ENCODE peak calls at places on chromosome 5, in five cellular contexts. T is right atrium auricular region; I is fibroblast of lung; Q is CD4-positive, CD25-positive, alpha-beta regulatory T cell; G is CD8-positive, alpha-beta T cell. W is an unnamed sample. For H3K4me1, the result is how much of the 10 kb centered on the place peaks cover.

GRCh38 chr5:105952875-105953274 is 1717.9 kb downstream of the EFNA5 start:
- DNase-seq in I (no peak), Q (no peak), G (no peak), T (no peak), W (peak)

GRCh38 chr5:171743786-171744076 is 41.9 kb upstream of the SMIM23 start:
- DNase-seq in G (no peak), Q (no peak), I (no peak), T (no peak), W (no peak)

GRCh38 chr5:141001466-141001853 is 35.2 kb downstream of the PCDHAC2 start:
- DNase-seq in T (no peak), I (no peak), Q (no peak), G (no peak), W (peak)

GRCh38 chr5:121918238-121918637 is 43.5 kb upstream of the SRFBP1 start:
- DNase-seq in G (no peak), T (no peak), Q (no peak), I (peak), W (no peak)

GRCh38 chr5:445591-445990 is 2.6 kb downstream of the EXOC3 start:
- DNase-seq in G (no peak), I (no peak), Q (no peak), T (no peak), W (no peak)

GRCh38 chr5:8061140-8061469 is 192.2 kb downstream of the MTRR start:
- DNase-seq in G (no peak), T (no peak), Q (no peak), I (no peak), W (no peak)

GRCh38 chr5:52743970-52744369 is 43.7 kb upstream of the ITGA1 start:
- DNase-seq in Q (no peak), T (no peak), G (peak), I (peak), W (no peak)

GRCh38 chr5:57493034-57493433 is 10.4 kb upstream of the ACTBL2 start:
- DNase-seq in Q (no peak), G (no peak), T (no peak), I (peak), W (no peak)

GRCh38 chr5:51960617-51961115 is 577.4 kb downstream of the ISL1 start:
- DNase-seq in Q (no peak), I (no peak), T (no peak), G (no peak), W (no peak)

GRCh38 chr5:912356-913091 is 19.8 kb downstream of the TRIP13 start:
- DNase-seq in G (no peak), T (no peak), Q (peak), I (peak), W (peak)

GRCh38 chr5:39216621-39217020 is 2.7 kb downstream of the FYB1 start:
- DNase-seq in I (no peak), T (no peak), Q (no peak), G (no peak), W (no peak)

GRCh38 chr5:147831465-147831864 is at the start of gene SPINK1:
- DNase-seq in I (no peak), Q (no peak), G (no peak), T (no peak), W (no peak)

GRCh38 chr5:147835386-147835798 is 3.9 kb upstream of the SPINK1 start:
- DNase-seq in T (no peak), G (no peak), I (peak), Q (no peak), W (no peak)

DNA sequence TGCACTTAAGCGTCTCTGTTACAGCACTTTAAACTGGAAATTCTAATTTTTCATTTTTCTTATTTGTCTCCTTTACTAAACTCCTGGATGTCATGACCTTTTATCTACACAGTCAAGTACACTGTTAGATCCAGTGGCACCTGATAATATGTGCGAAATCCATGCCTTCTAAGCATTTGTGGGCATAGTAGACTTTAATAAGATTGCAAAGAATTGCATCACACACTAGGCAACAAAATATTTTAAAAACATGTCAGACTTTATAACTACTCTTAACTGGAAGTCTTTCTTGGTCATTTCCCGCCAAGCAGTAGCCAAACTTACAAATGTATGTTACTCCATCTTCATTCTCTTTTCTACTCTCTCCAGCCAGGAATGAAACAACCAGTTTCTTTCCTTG is 5.0 kb upstream of the SPINK1 start:
- DNase-seq in G (no peak), I (no peak), T (no peak), Q (no peak), W (no peak)
- H3K4me1 ChIP-seq in G (under half), I (under half), T (under half), Q (under half), W (under half)

DNA sequence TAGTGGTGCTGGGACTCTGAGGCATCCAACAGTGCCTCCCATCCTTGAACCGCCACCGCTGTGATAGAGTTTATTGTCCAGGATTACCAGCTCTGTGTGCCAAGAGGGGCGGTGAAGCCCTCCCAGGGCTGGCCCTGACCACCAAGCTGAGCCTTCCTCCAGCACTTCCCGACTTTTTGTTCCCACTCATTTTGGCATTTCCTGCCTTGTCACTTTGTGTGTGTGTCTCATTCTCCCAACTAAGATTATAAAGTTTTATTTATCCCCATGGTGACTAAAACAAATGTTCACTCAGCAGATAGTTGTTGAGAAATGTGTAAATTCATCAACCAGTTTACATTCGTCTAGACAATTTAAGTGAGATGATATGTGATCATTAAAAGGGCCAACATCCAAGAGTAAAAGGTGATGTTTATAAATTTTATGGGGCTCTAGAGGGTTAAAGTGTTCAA is 2.5 kb downstream of the F2R start:
- DNase-seq in T (no peak), I (peak), Q (no peak), G (no peak), W (no peak)
- H3K4me3 ChIP-seq in T (peak), I (peak), Q (no peak), G (no peak), W (no peak)

GRCh38 chr5:6493681-6494454 is 45.2 kb downstream of the UBE2QL1 start:
- DNase-seq in T (no peak), G (no peak), Q (no peak), I (no peak), W (no peak)
- H3K4me1 ChIP-seq in T (under half), G (under half), Q (under half), I (under half), W (under half)

DNA sequence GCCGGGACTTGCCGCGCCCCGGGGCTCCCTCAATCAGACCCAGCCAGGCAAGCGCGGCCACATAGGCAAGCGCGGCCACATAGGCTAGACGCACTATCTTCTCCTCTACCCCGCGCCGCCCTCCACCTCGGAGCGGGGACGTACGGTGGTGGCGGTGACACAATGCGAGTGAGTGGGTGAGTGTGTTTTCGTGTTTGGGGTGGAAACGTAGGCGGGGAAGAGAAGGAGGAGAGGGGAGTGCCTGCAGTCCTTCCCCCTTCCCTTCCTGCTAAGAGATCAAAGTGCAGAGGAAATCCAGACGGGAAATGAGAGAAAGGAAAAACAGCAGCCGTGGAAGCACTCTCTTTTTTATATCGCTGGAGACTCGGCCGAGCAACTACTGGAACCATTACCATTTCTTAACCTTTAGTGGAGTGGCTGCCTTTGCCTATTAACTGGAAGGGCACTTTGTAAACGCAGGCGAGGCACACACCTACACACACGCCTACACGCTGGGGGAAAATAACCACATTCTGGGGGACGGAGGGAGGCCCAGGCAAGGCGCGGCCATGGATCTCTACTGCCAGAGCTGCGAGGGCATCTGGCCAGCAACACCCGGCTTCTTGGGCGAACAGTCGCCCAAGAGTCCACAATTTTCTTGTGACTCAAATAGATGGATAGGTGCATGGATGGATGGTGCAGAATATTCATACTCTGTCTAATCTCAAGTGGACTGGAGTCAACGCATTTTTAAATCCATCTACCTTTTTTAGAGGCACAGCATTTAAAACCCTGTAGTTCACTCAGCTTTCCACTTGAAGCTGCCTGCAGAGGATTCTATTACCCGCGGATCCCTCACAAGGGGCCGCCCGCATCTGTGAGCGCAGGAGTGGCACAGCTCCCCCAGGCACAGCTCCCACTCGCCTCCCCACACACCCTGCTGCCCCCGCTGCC is 2.1 kb downstream of the EDIL3 start:
- DNase-seq in T (no peak), G (no peak), I (peak), Q (no peak), W (peak)
- H3K4me3 ChIP-seq in T (peak), G (no peak), I (peak), Q (no peak), W (peak)

GRCh38 chr5:151153300-151153699 is 4.3 kb downstream of the ANXA6 start:
- DNase-seq in I (no peak), G (no peak), T (no peak), Q (no peak), W (no peak)
- H3K4me1 ChIP-seq in I (under half), G (half or more), T (half or more), Q (half or more), W (under half)

DNA sequence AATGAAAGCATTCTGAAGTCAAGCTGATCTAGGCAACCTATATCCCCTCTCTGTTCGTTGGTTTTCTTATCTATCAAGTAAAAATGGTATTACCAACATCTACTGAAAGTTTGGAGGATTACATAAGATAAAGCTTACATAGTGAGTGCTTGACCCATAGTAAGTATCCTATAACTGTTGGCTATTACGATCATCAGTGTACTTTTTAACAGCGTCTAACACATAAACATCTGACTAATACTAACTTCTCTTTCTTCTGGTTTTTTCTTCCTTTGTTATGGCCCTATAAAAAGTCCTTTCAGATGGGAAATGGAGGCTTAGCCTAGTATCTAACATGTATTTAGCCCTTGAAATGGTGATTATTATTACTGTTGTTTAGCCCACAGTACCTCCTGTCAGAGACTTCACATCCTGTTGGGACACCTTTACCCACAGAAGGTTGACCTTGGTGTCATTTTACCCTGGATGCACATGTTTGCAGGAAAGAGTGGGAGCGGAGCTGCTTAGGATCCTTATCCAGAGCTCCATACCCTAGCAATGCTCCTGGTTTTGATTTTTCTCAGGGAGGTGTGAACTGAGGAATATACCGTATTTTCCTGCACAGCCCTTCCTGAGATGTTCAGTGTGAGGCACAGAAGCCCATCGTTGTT is 6.0 kb downstream of the INSYN2B start:
- DNase-seq in T (no peak), Q (no peak), I (no peak), G (no peak), W (no peak)
- H3K4me3 ChIP-seq in T (no peak), Q (no peak), I (no peak), G (no peak), W (no peak)

W was measured in BE2C.